ENCODE peak calls at places on chromosome 11, in nine cellular contexts. X is NAMALWA, S is endodermal cell, R is hepatic stellate cell, I is kidney tubule cell, L is NCI-H460, K is Caki2, O is glutamatergic neuron, D is pancreas. B is an unnamed sample.
A peak's percentile ranks its signal among the peaks of the same experiment; 100 is the strongest.

GRCh38 chr11:62445314-62445740 is 26.5 kb downstream of the SCGB1A1 start:
- DNase-seq in X (no peak), S (no peak), R (peak; percentile 29), I (no peak), L (no peak), K (no peak), O (no peak), D (no peak), B (peak; percentile 38)

GRCh38 chr11:78981153-78981552 is 406.5 kb upstream of the NARS2 start:
- DNase-seq in X (no peak), S (no peak), R (no peak), I (no peak), L (no peak), K (no peak), O (no peak), D (no peak), B (no peak)

GRCh38 chr11:66119348-66120133 is 49.5 kb downstream of the PACS1 start:
- DNase-seq in X (no peak), S (peak; percentile 73), R (peak; percentile 53), I (peak; percentile 81), L (peak; percentile 46), K (peak; percentile 41), O (no peak), D (no peak), B (no peak)

GRCh38 chr11:83493918-83494317 is 207.8 kb upstream of the CCDC90B start:
- DNase-seq in X (no peak), S (no peak), R (no peak), I (no peak), L (no peak), K (no peak), O (no peak), D (no peak), B (no peak)

GRCh38 chr11:69007978-69008381 is 5.1 kb downstream of the MRGPRF start:
- DNase-seq in X (no peak), S (peak; percentile 37), R (peak; percentile 69), I (peak; percentile 6), L (no peak), K (peak; percentile 31), O (no peak), D (peak; percentile 30), B (no peak)

GRCh38 chr11:124791626-124792341 is 8.4 kb downstream of the MSANTD2 start:
- DNase-seq in X (no peak), S (no peak), R (no peak), I (no peak), L (no peak), K (no peak), O (no peak), D (no peak), B (no peak)

GRCh38 chr11:35330924-35331323 is 88.4 kb downstream of the SLC1A2 start:
- DNase-seq in X (no peak), S (no peak), R (no peak), I (no peak), L (no peak), K (no peak), O (no peak), D (no peak), B (no peak)

GRCh38 chr11:2498750-2499149 is 53.9 kb downstream of the KCNQ1 start:
- DNase-seq in X (no peak), S (no peak), R (no peak), I (no peak), L (no peak), K (no peak), O (no peak), D (peak; percentile 24), B (no peak)

GRCh38 chr11:6599884-6600390 is 3.5 kb downstream of the RRP8 start:
- DNase-seq in X (no peak), S (peak; percentile 20), R (no peak), I (no peak), L (no peak), K (no peak), O (no peak), D (peak; percentile 37), B (no peak)

GRCh38 chr11:124204008-124204407 is 20.9 kb downstream of the OR10D3 start:
- DNase-seq in X (no peak), S (no peak), R (no peak), I (no peak), L (no peak), K (no peak), O (no peak), D (no peak), B (no peak)

GRCh38 chr11:91160661-91161060 is 937.8 kb upstream of the CHORDC1 start:
- DNase-seq in X (no peak), S (no peak), R (no peak), I (peak; percentile 4), L (no peak), K (no peak), O (no peak), D (no peak), B (no peak)

GRCh38 chr11:113577356-113578163 is 102.4 kb upstream of the DRD2 start:
- DNase-seq in X (no peak), S (peak; percentile 67), R (no peak), I (peak; percentile 63), L (no peak), K (no peak), O (no peak), D (no peak), B (no peak)

GRCh38 chr11:24163146-24163545 is 333.7 kb upstream of the LUZP2 start:
- DNase-seq in X (no peak), S (no peak), R (no peak), I (no peak), L (no peak), K (no peak), O (no peak), D (no peak), B (no peak)

GRCh38 chr11:12286606-12287005 is 90.8 kb upstream of the PARVA start:
- DNase-seq in X (no peak), S (no peak), R (no peak), I (no peak), L (no peak), K (no peak), O (no peak), D (no peak), B (no peak)

GRCh38 chr11:14980854-14981253 is 8.7 kb upstream of the CALCA start:
- DNase-seq in X (no peak), S (no peak), R (no peak), I (peak; percentile 62), L (no peak), K (no peak), O (no peak), D (no peak), B (no peak)

GRCh38 chr11:79973701-79974626 is 533.1 kb upstream of the TENM4 start:
- DNase-seq in X (no peak), S (peak; percentile 74), R (peak; percentile 4), I (peak; percentile 53), L (no peak), K (no peak), O (no peak), D (no peak), B (no peak)

GRCh38 chr11:6578134-6578533 is 25.3 kb downstream of the RRP8 start:
- DNase-seq in X (no peak), S (no peak), R (no peak), I (no peak), L (no peak), K (no peak), O (no peak), D (no peak), B (no peak)

GRCh38 chr11:78313898-78314297 is 103.7 kb downstream of the GAB2 start:
- DNase-seq in X (no peak), S (no peak), R (no peak), I (peak; percentile 41), L (no peak), K (no peak), O (no peak), D (no peak), B (no peak)

GRCh38 chr11:662689-663274 is 25.7 kb downstream of the DRD4 start:
- DNase-seq in X (peak; percentile 58), S (peak; percentile 89), R (peak; percentile 87), I (peak; percentile 62), L (peak; percentile 50), K (peak; percentile 21), O (peak; percentile 66), D (peak; percentile 87), B (peak; percentile 59)

GRCh38 chr11:749731-750130 is 2.5 kb downstream of the TALDO1 start:
- DNase-seq in X (no peak), S (no peak), R (no peak), I (no peak), L (no peak), K (peak; percentile 22), O (no peak), D (no peak), B (no peak)

GRCh38 chr11:107740256-107740655 is 28.4 kb upstream of the SLN start:
- DNase-seq in X (no peak), S (no peak), R (no peak), I (no peak), L (no peak), K (no peak), O (no peak), D (no peak), B (no peak)

GRCh38 chr11:123137496-123138270 is 57.4 kb downstream of the CLMP start:
- DNase-seq in X (no peak), S (peak; percentile 85), R (peak; percentile 74), I (peak; percentile 17), L (no peak), K (no peak), O (peak; percentile 76), D (peak; percentile 36), B (peak; percentile 89)

GRCh38 chr11:95487391-95487790 is 256.4 kb upstream of the SESN3 start:
- DNase-seq in X (no peak), S (no peak), R (no peak), I (peak; percentile 95), L (no peak), K (no peak), O (no peak), D (no peak), B (no peak)

GRCh38 chr11:34750692-34751405 is 130.0 kb downstream of the EHF start:
- DNase-seq in X (no peak), S (no peak), R (no peak), I (no peak), L (peak; percentile 81), K (no peak), O (no peak), D (no peak), B (no peak)

GRCh38 chr11:2812371-2812991 is 73.1 kb downstream of the CDKN1C start:
- DNase-seq in X (no peak), S (no peak), R (no peak), I (no peak), L (no peak), K (no peak), O (no peak), D (peak; percentile 61), B (peak; percentile 76)